ENCODE peak calls at places on chromosome 20, in four cellular contexts. M, I, E and N are unnamed samples.

GRCh38 chr20:50467618-50468373 is 42.4 kb upstream of the PTPN1 start:
- DNase-seq in M (peak), E (no peak), I (peak), N (peak)

GRCh38 chr20:10557685-10558084 is 116.1 kb downstream of the JAG1 start:
- DNase-seq in E (no peak), M (no peak), I (no peak), N (peak)

GRCh38 chr20:9482180-9482579 is 32.2 kb upstream of the LAMP5 start:
- DNase-seq in I (no peak), E (no peak), M (no peak), N (no peak)

GRCh38 chr20:43842126-43843020 is 72.3 kb upstream of the TOX2 start:
- DNase-seq in E (no peak), I (no peak), M (no peak), N (no peak)

GRCh38 chr20:2314759-2315439 is 19.1 kb downstream of the TGM3 start:
- DNase-seq in M (peak), I (no peak), E (peak), N (no peak)

GRCh38 chr20:32898721-32899120 is 40.0 kb downstream of the EFCAB8 start:
- DNase-seq in I (no peak), M (no peak), E (no peak), N (no peak)

GRCh38 chr20:59665656-59666555 is 61.6 kb downstream of the PHACTR3 start:
- DNase-seq in M (no peak), E (no peak), I (no peak), N (no peak)

GRCh38 chr20:49775229-49775693 is 37.4 kb upstream of the SLC9A8 start:
- DNase-seq in I (peak), M (peak), E (peak), N (peak)

GRCh38 chr20:415820-416322 is 7.8 kb downstream of the RBCK1 start:
- DNase-seq in I (no peak), M (peak), E (no peak), N (no peak)

GRCh38 chr20:3042621-3043020 is 801 bp upstream of the GNRH2 start:
- DNase-seq in E (peak), M (no peak), I (no peak), N (peak)

GRCh38 chr20:51481311-51481997 is 61.1 kb downstream of the NFATC2 start:
- DNase-seq in E (no peak), I (no peak), M (no peak), N (peak)

GRCh38 chr20:23289724-23290395 is 60.7 kb upstream of the NXT1 start:
- DNase-seq in E (no peak), M (peak), I (no peak), N (no peak)

GRCh38 chr20:50251383-50251748 is 60.7 kb downstream of the CEBPB start:
- DNase-seq in I (no peak), M (no peak), E (no peak), N (no peak)

GRCh38 chr20:57030611-57031600 is 235.5 kb downstream of the BMP7 start:
- DNase-seq in E (no peak), M (no peak), I (no peak), N (peak)

GRCh38 chr20:61842011-61842410 is 223.7 kb downstream of the TAF4 start:
- DNase-seq in E (no peak), M (no peak), I (no peak), N (no peak)

GRCh38 chr20:55415567-55416142 is 589.7 kb downstream of the CBLN4 start:
- DNase-seq in E (no peak), I (no peak), M (no peak), N (no peak)

GRCh38 chr20:2293971-2294370 is 1.8 kb upstream of the TGM3 start:
- DNase-seq in M (peak), E (no peak), I (no peak), N (no peak)

GRCh38 chr20:17636523-17637412 is 45.3 kb downstream of the RRBP1 start:
- DNase-seq in E (peak), I (no peak), M (no peak), N (no peak)

GRCh38 chr20:51584116-51584515 is 41.6 kb upstream of the NFATC2 start:
- DNase-seq in E (no peak), M (no peak), I (no peak), N (no peak)

GRCh38 chr20:32737371-32738223 is 5.7 kb downstream of the COMMD7 start:
- DNase-seq in M (no peak), E (no peak), I (peak), N (no peak)

GRCh38 chr20:57361517-57361916 is 10.5 kb downstream of the RAE1 start:
- DNase-seq in E (no peak), M (no peak), I (peak), N (no peak)

GRCh38 chr20:9330151-9330550 is 184.2 kb upstream of the LAMP5 start:
- DNase-seq in M (no peak), I (no peak), E (no peak), N (no peak)

GRCh38 chr20:1388706-1389483 is 4.0 kb downstream of the FKBP1A start:
- DNase-seq in E (no peak), I (peak), M (no peak), N (no peak)

GRCh38 chr20:51542033-51542893 is at the start of gene NFATC2:
- DNase-seq in E (peak), I (peak), M (peak), N (peak)

GRCh38 chr20:21707267-21707666 is 1.8 kb downstream of the PAX1 start:
- DNase-seq in I (no peak), E (no peak), M (no peak), N (no peak)

GRCh38 chr20:22770240-22770800 is 185.9 kb upstream of the FOXA2 start:
- DNase-seq in I (no peak), E (no peak), M (no peak), N (no peak)

GRCh38 chr20:2237059-2237458 is 58.7 kb upstream of the TGM3 start:
- DNase-seq in E (peak), I (no peak), M (peak), N (peak)

GRCh38 chr20:61631770-61632169 is 379.7 kb downstream of the CDH4 start:
- DNase-seq in E (no peak), I (no peak), M (no peak), N (no peak)

GRCh38 chr20:3701061-3701998 is 11.1 kb downstream of the SIGLEC1 start:
- DNase-seq in E (no peak), M (no peak), I (no peak), N (no peak)

GRCh38 chr20:45771182-45771759 is 20.4 kb downstream of the WFDC3 start:
- DNase-seq in M (peak), E (peak), I (peak), N (peak)

GRCh38 chr20:35511814-35512420 is 17.5 kb downstream of the C20orf173 start:
- DNase-seq in E (no peak), I (peak), M (no peak), N (peak)

GRCh38 chr20:50071039-50071888 is 41.7 kb downstream of the UBE2V1 start:
- DNase-seq in M (peak), E (peak), I (peak), N (peak)

GRCh38 chr20:50594231-50594590 is 84.0 kb downstream of the PTPN1 start:
- DNase-seq in E (no peak), I (no peak), M (no peak), N (no peak)

DNA sequence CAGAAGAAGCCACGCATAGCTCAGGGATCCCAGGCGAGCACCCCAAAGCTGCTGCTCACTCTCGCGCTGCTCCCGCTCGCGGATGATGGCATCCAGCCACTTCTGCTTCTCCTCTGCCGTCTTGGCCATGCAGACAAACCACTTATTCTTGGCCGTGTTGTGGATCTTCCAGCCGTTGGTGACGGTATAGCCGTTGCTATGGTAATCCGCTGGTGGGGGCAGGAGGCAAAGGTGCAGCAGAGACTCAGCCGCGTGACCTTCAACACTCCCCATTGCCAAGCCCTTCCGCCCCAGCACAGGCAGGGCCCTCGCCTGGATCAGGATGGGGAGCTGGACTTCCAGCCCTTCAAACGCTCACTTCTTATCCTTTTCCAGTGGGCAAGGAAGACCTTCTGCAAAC is 136.9 kb downstream of the PREX1 start:
- DNase-seq in E (no peak), M (peak), I (no peak), N (peak)
- TF ChIP-seq POLR2A in E (no peak), M (no peak), I (no peak), N (no peak)

DNA sequence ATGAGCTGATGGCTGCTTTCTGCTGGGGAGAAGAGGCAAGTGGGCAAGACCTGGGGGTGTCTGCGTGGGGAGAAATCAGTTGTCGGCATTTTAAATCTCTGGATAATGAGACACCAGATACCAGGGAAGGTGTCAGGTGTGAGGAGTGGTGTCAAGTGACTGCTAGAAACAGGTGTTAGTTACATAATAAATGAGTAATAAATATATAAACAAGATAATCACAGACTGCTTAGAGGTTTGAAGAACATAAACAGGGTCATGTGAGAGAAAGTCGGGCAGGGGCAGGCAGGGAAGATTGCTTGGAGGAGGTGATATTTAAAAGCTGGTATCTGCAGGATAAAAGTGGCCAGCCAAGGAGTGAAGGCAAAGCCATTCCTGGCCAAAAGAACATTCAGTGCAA is 87.2 kb upstream of the RIN2 start:
- DNase-seq in E (no peak), I (no peak), M (no peak), N (no peak)
- H3K4me3 ChIP-seq in E (no peak), I (no peak), M (no peak), N (no peak)

GRCh38 chr20:47257771-47258170 is 98.7 kb downstream of the ZMYND8 start:
- DNase-seq in I (no peak), M (no peak), E (no peak), N (no peak)

GRCh38 chr20:47258745-47259695 is 97.5 kb downstream of the ZMYND8 start:
- DNase-seq in E (peak), I (peak), M (peak), N (peak)

GRCh38 chr20:47256665-47257236 is 99.7 kb downstream of the ZMYND8 start:
- DNase-seq in I (peak), M (no peak), E (no peak), N (no peak)

GRCh38 chr20:47253860-47254259 is 102.6 kb downstream of the ZMYND8 start:
- DNase-seq in M (no peak), E (no peak), I (no peak), N (no peak)

DNA sequence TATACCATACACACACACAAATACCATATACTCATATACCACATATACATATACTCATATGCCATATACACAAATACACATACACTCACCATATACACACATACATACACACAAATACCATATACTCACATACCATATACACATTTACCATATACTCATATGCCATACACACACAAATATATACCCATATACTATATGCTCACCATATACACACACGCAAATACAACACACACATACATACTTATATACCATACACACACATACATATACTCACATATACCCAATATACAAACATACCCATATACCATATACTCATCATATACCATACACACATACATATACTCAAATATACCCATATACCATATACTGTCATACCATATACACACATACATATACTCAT is 99.2 kb downstream of the ZMYND8 start:
- DNase-seq in M (no peak), I (no peak), E (no peak), N (no peak)
- TF ChIP-seq POLR2A in M (no peak), I (no peak), E (no peak), N (no peak)

GRCh38 chr20:63741354-63741675 is 1.7 kb downstream of the SLC2A4RG start:
- DNase-seq in I (no peak), M (no peak), E (no peak), N (no peak)
- H3K4me3 ChIP-seq in I (peak), M (no peak), E (peak), N (peak)

DNA sequence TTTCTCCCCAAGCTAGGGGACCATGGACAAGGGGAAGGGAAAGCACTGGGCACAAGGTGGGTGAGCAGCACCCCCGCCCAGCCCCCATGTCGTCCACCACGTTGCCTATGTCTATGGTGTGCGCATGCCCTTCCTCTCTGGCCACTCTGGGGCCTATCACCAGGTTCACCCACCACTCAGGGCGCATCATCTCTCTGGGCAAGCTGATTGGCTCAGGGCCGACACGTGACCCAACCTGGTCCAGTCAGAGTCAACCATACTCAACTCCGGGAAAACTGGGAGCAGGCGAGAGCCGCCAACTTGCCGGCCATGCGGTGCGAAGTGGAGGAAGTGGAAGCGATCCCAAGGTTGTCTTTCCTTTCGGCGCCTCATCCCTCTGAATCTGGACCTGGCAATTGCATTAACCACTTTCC is 25.9 kb downstream of the ACSS1 start:
- DNase-seq in E (no peak), I (no peak), M (no peak), N (no peak)
- TF ChIP-seq POLR2A in E (no peak), I (no peak), M (no peak), N (no peak)